ENCODE peak calls at places on chromosomes 5 and 9, in seven cellular contexts. E is left ventricle myocardium inferior, Z is BJ, Y is A673, P is aorta, T is mesendoderm, D is fibroblast of lung. H is an unnamed sample.

GRCh38 chr5:18050344-18050743 is 416.1 kb downstream of the TAF11L14 start:
- DNase-seq in E (no peak), Z (no peak), Y (no peak), P (no peak), T (no peak), D (no peak), H (no peak)

GRCh38 chr5:178509491-178510057 is 80.6 kb downstream of the COL23A1 start:
- DNase-seq in E (no peak), Z (no peak), Y (no peak), P (no peak), T (no peak), D (no peak), H (no peak)

GRCh38 chr9:110640736-110641135 is 27.9 kb upstream of the MUSK start:
- DNase-seq in E (no peak), Z (no peak), Y (no peak), P (no peak), T (peak; percentile 8), D (no peak), H (no peak)

GRCh38 chr9:124008307-124008854 is 3.2 kb upstream of the LHX2 start:
- DNase-seq in E (no peak), Z (no peak), Y (no peak), P (no peak), T (peak; percentile 78), D (no peak), H (no peak)

GRCh38 chr9:71254592-71255277 is 133.3 kb upstream of the TRPM3 start:
- DNase-seq in E (no peak), Z (no peak), Y (no peak), P (no peak), T (no peak), D (no peak), H (no peak)

GRCh38 chr5:73140801-73141200 is 20.4 kb downstream of the TMEM171 start:
- DNase-seq in E (no peak), Z (no peak), Y (no peak), P (no peak), T (no peak), D (no peak), H (no peak)

GRCh38 chr5:91528831-91529230 is 145.7 kb upstream of the ARRDC3 start:
- DNase-seq in E (no peak), Z (no peak), Y (no peak), P (no peak), T (no peak), D (no peak), H (no peak)

GRCh38 chr5:10607023-10607665 is 43.3 kb downstream of the ANKRD33B start:
- DNase-seq in E (peak; percentile 65), Z (no peak), Y (no peak), P (no peak), T (no peak), D (peak; percentile 79), H (no peak)

GRCh38 chr5:139650031-139650688 is 2.0 kb downstream of the CXXC5 start:
- DNase-seq in E (peak; percentile 53), Z (no peak), Y (peak; percentile 62), P (peak; percentile 61), T (peak; percentile 74), D (no peak), H (no peak)

GRCh38 chr5:432201-432927 is 10.6 kb upstream of the EXOC3 start:
- DNase-seq in E (no peak), Z (no peak), Y (no peak), P (no peak), T (no peak), D (no peak), H (no peak)

GRCh38 chr9:104903609-104904008 is 24.3 kb downstream of the ABCA1 start:
- DNase-seq in E (no peak), Z (no peak), Y (no peak), P (no peak), T (peak; percentile 66), D (no peak), H (no peak)

GRCh38 chr5:109105631-109106267 is 304.0 kb downstream of the PJA2 start:
- DNase-seq in E (no peak), Z (peak; percentile 79), Y (peak; percentile 97), P (no peak), T (peak; percentile 5), D (peak; percentile 86), H (no peak)

GRCh38 chr9:122005597-122005996 is 87.5 kb downstream of the TTLL11 start:
- DNase-seq in E (no peak), Z (no peak), Y (peak; percentile 54), P (no peak), T (peak; percentile 22), D (peak; percentile 31), H (no peak)

GRCh38 chr9:37635808-37636207 is 14.9 kb upstream of the FRMPD1 start:
- DNase-seq in E (no peak), Z (no peak), Y (no peak), P (no peak), T (no peak), D (no peak), H (no peak)

GRCh38 chr5:149966901-149967419 is 6.4 kb downstream of the SLC26A2 start:
- DNase-seq in E (no peak), Z (no peak), Y (no peak), P (no peak), T (no peak), D (no peak), H (no peak)

GRCh38 chr5:28473531-28474107 is 1435.2 kb upstream of the CDH9 start:
- DNase-seq in E (no peak), Z (no peak), Y (no peak), P (no peak), T (peak; percentile 74), D (peak; percentile 1), H (no peak)

GRCh38 chr5:134541736-134542376 is 16.4 kb downstream of the JADE2 start:
- DNase-seq in E (peak; percentile 55), Z (no peak), Y (no peak), P (peak; percentile 63), T (peak; percentile 85), D (peak; percentile 71), H (no peak)

GRCh38 chr5:154190652-154191304 is at the start of gene GALNT10:
- DNase-seq in E (peak; percentile 73), Z (no peak), Y (peak; percentile 68), P (peak; percentile 81), T (peak; percentile 71), D (peak; percentile 71), H (peak; percentile 40)

GRCh38 chr9:134263575-134263974 is 62.7 kb upstream of the RXRA start:
- DNase-seq in E (no peak), Z (no peak), Y (no peak), P (no peak), T (no peak), D (no peak), H (no peak)

GRCh38 chr9:134260801-134261200 is 65.5 kb upstream of the RXRA start:
- DNase-seq in E (no peak), Z (no peak), Y (no peak), P (no peak), T (no peak), D (no peak), H (no peak)

GRCh38 chr9:134259708-134260107 is 66.5 kb upstream of the RXRA start:
- DNase-seq in E (no peak), Z (no peak), Y (no peak), P (no peak), T (no peak), D (no peak), H (no peak)

GRCh38 chr9:134264169-134264568 is 62.1 kb upstream of the RXRA start:
- DNase-seq in E (no peak), Z (no peak), Y (no peak), P (no peak), T (no peak), D (no peak), H (no peak)

DNA sequence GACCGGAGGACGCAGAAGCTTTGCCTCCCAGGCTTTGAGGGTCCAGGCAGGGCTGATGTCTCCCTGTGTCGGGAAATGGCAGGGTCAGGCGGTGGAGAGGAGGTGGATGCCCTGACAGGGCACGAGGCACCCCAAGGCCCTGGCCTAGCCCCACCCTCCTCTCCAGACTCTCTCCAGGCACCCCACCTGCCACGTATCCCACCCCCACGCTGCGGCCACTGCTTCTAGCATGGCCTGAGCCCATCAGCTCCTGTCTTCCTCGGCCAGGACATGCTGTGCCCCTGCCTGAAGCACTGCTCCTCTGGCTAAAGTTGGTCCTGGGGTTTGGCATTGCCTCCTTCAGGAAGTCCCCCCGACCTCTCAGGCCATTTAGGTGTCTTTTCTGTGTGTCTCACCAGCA is 64.2 kb upstream of the RXRA start:
- DNase-seq in E (no peak), Z (no peak), Y (no peak), P (no peak), T (no peak), D (no peak), H (no peak)
- H3K27me3 ChIP-seq in E (peaks cover 11% of the 10 kb centered on the region), Z (peaks cover 10% of the 10 kb centered on the region), Y (no peaks in the 10 kb centered on the region), P (no peaks in the 10 kb centered on the region), T (no peaks in the 10 kb centered on the region), D (no peaks in the 10 kb centered on the region), H (peaks cover 15% of the 10 kb centered on the region)

GRCh38 chr5:171323007-171323406 is 14.0 kb downstream of the TLX3 start:
- DNase-seq in E (no peak), Z (no peak), Y (no peak), P (no peak), T (no peak), D (no peak), H (no peak)
- H3K27me3 ChIP-seq in E (peaks cover 100% of the 10 kb centered on the region), Z (peaks cover 42% of the 10 kb centered on the region), Y (peaks cover 87% of the 10 kb centered on the region), P (no peaks in the 10 kb centered on the region), T (peaks cover 36% of the 10 kb centered on the region), D (peaks cover 30% of the 10 kb centered on the region), H (peaks cover 50% of the 10 kb centered on the region)

GRCh38 chr5:54515634-54516033 is 1.9 kb upstream of the SNX18 start:
- DNase-seq in E (no peak), Z (no peak), Y (peak; percentile 46), P (no peak), T (no peak), D (no peak), H (no peak)

GRCh38 chr5:54514841-54515432 is 2.6 kb upstream of the SNX18 start:
- DNase-seq in E (no peak), Z (peak; percentile 39), Y (peak; percentile 85), P (no peak), T (no peak), D (peak; percentile 51), H (no peak)

GRCh38 chr5:54517512-54518145 is at the start of gene SNX18:
- DNase-seq in E (peak; percentile 92), Z (peak; percentile 37), Y (peak; percentile 97), P (peak; percentile 96), T (peak; percentile 95), D (peak; percentile 93), H (peak; percentile 92)

GRCh38 chr5:54517174-54517511 is 416 bp upstream of the SNX18 start:
- DNase-seq in E (no peak), Z (no peak), Y (no peak), P (no peak), T (peak; percentile 69), D (no peak), H (no peak)

DNA sequence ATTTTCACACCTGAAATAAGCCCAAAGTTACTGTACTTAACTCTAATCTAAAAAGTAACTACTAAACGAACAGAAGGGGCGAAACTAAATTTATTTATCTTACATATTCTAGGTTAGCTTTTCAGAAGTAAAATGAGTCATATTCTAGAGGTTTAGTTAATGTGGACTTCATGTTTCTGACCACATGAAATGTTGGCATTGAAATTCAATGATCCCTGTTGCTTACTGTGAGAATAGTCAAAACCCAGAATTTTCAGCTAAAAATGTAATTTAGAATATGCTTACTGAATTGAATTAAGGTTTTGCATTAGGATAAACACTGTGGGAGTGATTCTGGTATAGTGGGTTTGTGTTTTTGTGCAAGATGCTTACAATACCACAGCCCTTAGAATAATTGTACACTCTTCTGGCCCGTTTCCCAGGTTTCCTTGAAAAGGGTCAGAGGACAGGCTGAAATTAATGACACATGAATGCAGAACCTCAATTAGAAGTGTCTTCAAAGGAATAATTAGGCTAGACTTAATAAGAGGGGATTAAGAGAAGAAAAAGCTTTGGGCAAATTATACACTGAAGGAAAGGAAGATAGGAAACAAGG is 1.4 kb upstream of the SNX18 start:
- DNase-seq in E (no peak), Z (no peak), Y (peak; percentile 75), P (no peak), T (no peak), D (peak; percentile 44), H (no peak)
- H3K27me3 ChIP-seq in E (no peaks in the 10 kb centered on the region), Z (no peaks in the 10 kb centered on the region), Y (no peaks in the 10 kb centered on the region), P (no peaks in the 10 kb centered on the region), T (no peaks in the 10 kb centered on the region), D (no peaks in the 10 kb centered on the region), H (no peaks in the 10 kb centered on the region)

GRCh38 chr9:128361981-128362646 is 9.1 kb upstream of the URM1 start:
- DNase-seq in E (peak; percentile 79), Z (peak; percentile 42), Y (peak; percentile 90), P (peak; percentile 90), T (peak; percentile 88), D (peak; percentile 81), H (peak; percentile 42)
- H3K27me3 ChIP-seq in E (no peaks in the 10 kb centered on the region), Z (no peaks in the 10 kb centered on the region), Y (no peaks in the 10 kb centered on the region), P (no peaks in the 10 kb centered on the region), T (no peaks in the 10 kb centered on the region), D (no peaks in the 10 kb centered on the region), H (no peaks in the 10 kb centered on the region)